ENCODE peak calls at places on chromosomes 4 and X, in nine cellular contexts. V is T-helper 1 cell; M is sigmoid colon; Z is cardiac muscle cell; B is stimulated activated CD4-positive, alpha-beta T cell treated with anti-CD3 and anti-CD28 coated beads, TNF-alpha, amount 100 ng/mL, for 24 hours; S is CD4-positive, alpha-beta T cell; G is SW 1271; W is fibroblast of lung; K is RWPE2. O is an unnamed sample.

GRCh38 chrX:133638285-133638684 is 223.0 kb upstream of the GPC4 start:
- DNase-seq in V (no peak), M (no peak), Z (peak), B (no peak), S (no peak), G (no peak), W (peak), K (no peak), O (peak)

GRCh38 chr4:14810568-14810967 is 191.7 kb upstream of the CPEB2 start:
- DNase-seq in V (no peak), M (no peak), Z (peak), B (no peak), S (no peak), G (no peak), W (peak), K (no peak), O (no peak)

GRCh38 chr4:41512604-41513003 is 25.4 kb upstream of the LIMCH1 start:
- DNase-seq in V (no peak), M (no peak), Z (no peak), B (no peak), S (no peak), G (no peak), W (no peak), K (no peak), O (no peak)

GRCh38 chr4:94457692-94458106 is 6.0 kb downstream of the PDLIM5 start:
- DNase-seq in V (no peak), M (no peak), Z (peak), B (no peak), S (no peak), G (no peak), W (peak), K (no peak), O (no peak)

GRCh38 chr4:94929696-94930095 is 171.9 kb downstream of the BMPR1B start:
- DNase-seq in V (no peak), M (no peak), Z (no peak), B (no peak), S (no peak), G (no peak), W (no peak), K (no peak), O (no peak)

GRCh38 chr4:32002037-32002747 is 1282.0 kb downstream of the PCDH7 start:
- DNase-seq in V (no peak), M (no peak), Z (no peak), B (no peak), S (no peak), G (no peak), W (no peak), K (no peak), O (no peak)

GRCh38 chrX:1358793-1359476 is 22.4 kb downstream of the IL3RA start:
- DNase-seq in V (no peak), M (no peak), Z (no peak), B (no peak), S (no peak), G (no peak), W (no peak), K (no peak), O (no peak)

GRCh38 chr4:40688446-40689095 is 58.9 kb upstream of the RBM47 start:
- DNase-seq in V (no peak), M (no peak), Z (no peak), B (no peak), S (no peak), G (no peak), W (no peak), K (no peak), O (no peak)

GRCh38 chr4:165626316-165626715 is 246.7 kb upstream of the TLL1 start:
- DNase-seq in V (no peak), M (no peak), Z (peak), B (no peak), S (no peak), G (no peak), W (no peak), K (no peak), O (no peak)

GRCh38 chr4:39435875-39436563 is 22.7 kb downstream of the RPL9 start:
- DNase-seq in V (no peak), M (no peak), Z (no peak), B (no peak), S (no peak), G (no peak), W (no peak), K (no peak), O (no peak)

GRCh38 chrX:132292753-132293152 is 73.5 kb upstream of the RAP2C start:
- DNase-seq in V (peak), M (no peak), Z (peak), B (peak), S (peak), G (no peak), W (peak), K (no peak), O (no peak)

GRCh38 chr4:185358514-185359433 is 37.0 kb downstream of the LRP2BP start:
- DNase-seq in V (no peak), M (no peak), Z (no peak), B (no peak), S (no peak), G (no peak), W (peak), K (no peak), O (peak)

GRCh38 chrX:25144043-25144940 is 128.5 kb upstream of the ARX start:
- DNase-seq in V (peak), M (peak), Z (peak), B (peak), S (peak), G (peak), W (peak), K (no peak), O (peak)

GRCh38 chr4:62814510-62815047 is 1594.7 kb downstream of the TECRL start:
- DNase-seq in V (no peak), M (no peak), Z (no peak), B (no peak), S (no peak), G (no peak), W (no peak), K (no peak), O (no peak)

GRCh38 chr4:106627071-106627470 is 258.5 kb upstream of the GIMD1 start:
- DNase-seq in V (no peak), M (no peak), Z (no peak), B (no peak), S (no peak), G (no peak), W (no peak), K (no peak), O (no peak)

GRCh38 chr4:105598044-105598443 is 45.6 kb downstream of the ARHGEF38 start:
- DNase-seq in V (no peak), M (no peak), Z (no peak), B (no peak), S (no peak), G (no peak), W (no peak), K (no peak), O (no peak)

GRCh38 chr4:149409186-149410056 is 406.2 kb downstream of the IQCM start:
- DNase-seq in V (no peak), M (no peak), Z (peak), B (no peak), S (no peak), G (peak), W (peak), K (peak), O (peak)